ENCODE peak calls at places on chromosome 3, in eight cellular contexts. One of them, this sample, is unnamed.

GRCh38 chr3:70985572-70985971 is 598.0 kb downstream of the FOXP1 start:
- DNase-seq in aorta: no peak
- DNase-seq in activated naive CD4-positive, alpha-beta T cell: no peak
- DNase-seq in fibroblast of lung: no peak
- DNase-seq in T47D: no peak
- DNase-seq in anterior cingulate cortex: no peak
- DNase-seq in T-helper 17 cell: no peak
- DNase-seq in GM18507: no peak
- DNase-seq in this sample: no peak

GRCh38 chr3:126315916-126316514 is 41.2 kb downstream of the KLF15 start:
- DNase-seq in activated naive CD4-positive, alpha-beta T cell: no peak
- DNase-seq in anterior cingulate cortex: no peak
- DNase-seq in GM18507: no peak
- DNase-seq in aorta: no peak
- DNase-seq in T47D: no peak
- DNase-seq in T-helper 17 cell: no peak
- DNase-seq in fibroblast of lung: no peak
- DNase-seq in this sample: no peak

GRCh38 chr3:128480278-128480677 is 12.7 kb downstream of the GATA2 start:
- DNase-seq in activated naive CD4-positive, alpha-beta T cell: no peak
- DNase-seq in fibroblast of lung: no peak
- DNase-seq in aorta: peak
- DNase-seq in anterior cingulate cortex: no peak
- DNase-seq in T47D: no peak
- DNase-seq in T-helper 17 cell: no peak
- DNase-seq in GM18507: no peak
- DNase-seq in this sample: peak

GRCh38 chr3:43378066-43378935 is 92.0 kb downstream of the SNRK start:
- DNase-seq in GM18507: peak
- DNase-seq in T-helper 17 cell: peak
- DNase-seq in aorta: no peak
- DNase-seq in fibroblast of lung: peak
- DNase-seq in anterior cingulate cortex: no peak
- DNase-seq in activated naive CD4-positive, alpha-beta T cell: peak
- DNase-seq in T47D: peak
- DNase-seq in this sample: no peak

GRCh38 chr3:160129459-160130061 is 95.7 kb upstream of the C3orf80 start:
- DNase-seq in T-helper 17 cell: no peak
- DNase-seq in GM18507: peak
- DNase-seq in fibroblast of lung: peak
- DNase-seq in T47D: no peak
- DNase-seq in anterior cingulate cortex: no peak
- DNase-seq in activated naive CD4-positive, alpha-beta T cell: no peak
- DNase-seq in aorta: no peak
- DNase-seq in this sample: no peak

GRCh38 chr3:144437989-144438388 is 466.4 kb downstream of the DIPK2A start:
- DNase-seq in GM18507: no peak
- DNase-seq in fibroblast of lung: no peak
- DNase-seq in anterior cingulate cortex: no peak
- DNase-seq in T47D: no peak
- DNase-seq in activated naive CD4-positive, alpha-beta T cell: no peak
- DNase-seq in T-helper 17 cell: no peak
- DNase-seq in aorta: no peak
- DNase-seq in this sample: no peak

GRCh38 chr3:134378384-134378783 is 4.1 kb upstream of the AMOTL2 start:
- DNase-seq in T47D: no peak
- DNase-seq in anterior cingulate cortex: no peak
- DNase-seq in activated naive CD4-positive, alpha-beta T cell: no peak
- DNase-seq in aorta: peak
- DNase-seq in T-helper 17 cell: no peak
- DNase-seq in fibroblast of lung: peak
- DNase-seq in GM18507: no peak
- DNase-seq in this sample: no peak

GRCh38 chr3:69751118-69751517 is 11.9 kb downstream of the MITF start:
- DNase-seq in GM18507: no peak
- DNase-seq in T47D: no peak
- DNase-seq in anterior cingulate cortex: no peak
- DNase-seq in activated naive CD4-positive, alpha-beta T cell: no peak
- DNase-seq in T-helper 17 cell: no peak
- DNase-seq in fibroblast of lung: no peak
- DNase-seq in aorta: no peak
- DNase-seq in this sample: no peak

GRCh38 chr3:50256978-50257890 is 11.7 kb upstream of the SEMA3B start:
- DNase-seq in T47D: no peak
- DNase-seq in aorta: no peak
- DNase-seq in T-helper 17 cell: no peak
- DNase-seq in GM18507: no peak
- DNase-seq in anterior cingulate cortex: no peak
- DNase-seq in activated naive CD4-positive, alpha-beta T cell: no peak
- DNase-seq in fibroblast of lung: peak
- DNase-seq in this sample: no peak

GRCh38 chr3:196175116-196175625 is 36.0 kb downstream of the ZDHHC19 start:
- DNase-seq in anterior cingulate cortex: no peak
- DNase-seq in activated naive CD4-positive, alpha-beta T cell: no peak
- DNase-seq in T-helper 17 cell: no peak
- DNase-seq in aorta: peak
- DNase-seq in T47D: no peak
- DNase-seq in GM18507: no peak
- DNase-seq in fibroblast of lung: no peak
- DNase-seq in this sample: no peak

GRCh38 chr3:16728762-16729745 is 123.8 kb upstream of the DAZL start:
- DNase-seq in T-helper 17 cell: no peak
- DNase-seq in anterior cingulate cortex: no peak
- DNase-seq in T47D: no peak
- DNase-seq in GM18507: no peak
- DNase-seq in fibroblast of lung: no peak
- DNase-seq in aorta: no peak
- DNase-seq in activated naive CD4-positive, alpha-beta T cell: no peak
- DNase-seq in this sample: no peak

GRCh38 chr3:17535173-17535730 is 207.2 kb downstream of the TBC1D5 start:
- DNase-seq in fibroblast of lung: no peak
- DNase-seq in T-helper 17 cell: no peak
- DNase-seq in anterior cingulate cortex: no peak
- DNase-seq in T47D: no peak
- DNase-seq in activated naive CD4-positive, alpha-beta T cell: no peak
- DNase-seq in GM18507: no peak
- DNase-seq in aorta: no peak
- DNase-seq in this sample: no peak

GRCh38 chr3:188212308-188212969 is 58.5 kb downstream of the LPP start:
- DNase-seq in aorta: peak
- DNase-seq in GM18507: no peak
- DNase-seq in anterior cingulate cortex: no peak
- DNase-seq in fibroblast of lung: peak
- DNase-seq in T47D: no peak
- DNase-seq in T-helper 17 cell: no peak
- DNase-seq in activated naive CD4-positive, alpha-beta T cell: no peak
- DNase-seq in this sample: no peak

GRCh38 chr3:103672346-103672745 is 1237.5 kb downstream of the ZPLD1 start:
- DNase-seq in aorta: no peak
- DNase-seq in fibroblast of lung: no peak
- DNase-seq in T-helper 17 cell: no peak
- DNase-seq in GM18507: no peak
- DNase-seq in T47D: no peak
- DNase-seq in anterior cingulate cortex: no peak
- DNase-seq in activated naive CD4-positive, alpha-beta T cell: no peak
- DNase-seq in this sample: no peak

GRCh38 chr3:121473001-121473400 is 72.8 kb downstream of the POLQ start:
- DNase-seq in activated naive CD4-positive, alpha-beta T cell: no peak
- DNase-seq in anterior cingulate cortex: no peak
- DNase-seq in aorta: no peak
- DNase-seq in fibroblast of lung: no peak
- DNase-seq in GM18507: no peak
- DNase-seq in T47D: no peak
- DNase-seq in T-helper 17 cell: no peak
- DNase-seq in this sample: no peak

GRCh38 chr3:87370007-87370406 is 93.6 kb upstream of the POU1F1 start:
- DNase-seq in fibroblast of lung: no peak
- DNase-seq in T-helper 17 cell: no peak
- DNase-seq in activated naive CD4-positive, alpha-beta T cell: no peak
- DNase-seq in aorta: no peak
- DNase-seq in GM18507: no peak
- DNase-seq in anterior cingulate cortex: no peak
- DNase-seq in T47D: no peak
- DNase-seq in this sample: no peak

GRCh38 chr3:123378409-123378915 is 70.4 kb downstream of the ADCY5 start:
- DNase-seq in anterior cingulate cortex: no peak
- DNase-seq in GM18507: no peak
- DNase-seq in activated naive CD4-positive, alpha-beta T cell: no peak
- DNase-seq in aorta: no peak
- DNase-seq in fibroblast of lung: no peak
- DNase-seq in T-helper 17 cell: no peak
- DNase-seq in T47D: no peak
- DNase-seq in this sample: no peak

This sample was measured in Right ventricle myocardium inferior.